ENCODE peak calls at places on chromosomes 13 and 19, in eight cellular contexts. One of them, this sample, is unnamed. For H3K4me1, the result is how much of the 10 kb centered on the place peaks cover.

GRCh38 chr13:43238341-43239083 is 215.1 kb downstream of the DNAJC15 start:
- DNase-seq in spleen: no peak
- DNase-seq in Karpas-422: no peak
- DNase-seq in tibial nerve: no peak
- DNase-seq in uterus: no peak
- DNase-seq in effector memory CD4-positive, alpha-beta T cell: no peak
- DNase-seq in H1: no peak
- DNase-seq in body of pancreas: no peak
- DNase-seq in this sample: no peak

GRCh38 chr13:39379667-39380655 is 223.0 kb downstream of the LHFPL6 start:
- DNase-seq in spleen: no peak
- DNase-seq in body of pancreas: no peak
- DNase-seq in effector memory CD4-positive, alpha-beta T cell: no peak
- DNase-seq in tibial nerve: no peak
- DNase-seq in uterus: no peak
- DNase-seq in Karpas-422: no peak
- DNase-seq in H1: no peak
- DNase-seq in this sample: no peak

GRCh38 chr13:67619987-67620386 is 389.9 kb upstream of the PCDH9 start:
- DNase-seq in Karpas-422: no peak
- DNase-seq in effector memory CD4-positive, alpha-beta T cell: no peak
- DNase-seq in spleen: no peak
- DNase-seq in tibial nerve: no peak
- DNase-seq in body of pancreas: no peak
- DNase-seq in uterus: no peak
- DNase-seq in H1: no peak
- DNase-seq in this sample: no peak

GRCh38 chr19:35029737-35030256 is 473 bp upstream of the SCN1B start:
- DNase-seq in uterus: no peak
- DNase-seq in spleen: no peak
- DNase-seq in body of pancreas: no peak
- DNase-seq in effector memory CD4-positive, alpha-beta T cell: no peak
- DNase-seq in tibial nerve: no peak
- DNase-seq in H1: peak
- DNase-seq in Karpas-422: no peak
- DNase-seq in this sample: no peak

GRCh38 chr13:111484959-111485358 is 164.5 kb downstream of the TEX29 start:
- DNase-seq in tibial nerve: no peak
- DNase-seq in spleen: no peak
- DNase-seq in effector memory CD4-positive, alpha-beta T cell: no peak
- DNase-seq in H1: no peak
- DNase-seq in body of pancreas: no peak
- DNase-seq in uterus: no peak
- DNase-seq in Karpas-422: no peak
- DNase-seq in this sample: no peak

GRCh38 chr13:76994281-76994680 is 2.4 kb downstream of the CLN5 start:
- DNase-seq in tibial nerve: no peak
- DNase-seq in spleen: no peak
- DNase-seq in Karpas-422: no peak
- DNase-seq in uterus: no peak
- DNase-seq in effector memory CD4-positive, alpha-beta T cell: no peak
- DNase-seq in H1: no peak
- DNase-seq in body of pancreas: no peak
- DNase-seq in this sample: no peak

GRCh38 chr13:52162279-52163101 is 3.1 kb upstream of the NEK3 start:
- DNase-seq in uterus: no peak
- DNase-seq in spleen: no peak
- DNase-seq in tibial nerve: no peak
- DNase-seq in Karpas-422: no peak
- DNase-seq in H1: no peak
- DNase-seq in effector memory CD4-positive, alpha-beta T cell: no peak
- DNase-seq in body of pancreas: no peak
- DNase-seq in this sample: no peak

GRCh38 chr13:55500694-55501093 is 1640.0 kb upstream of the PRR20A start:
- DNase-seq in body of pancreas: no peak
- DNase-seq in spleen: no peak
- DNase-seq in effector memory CD4-positive, alpha-beta T cell: no peak
- DNase-seq in Karpas-422: no peak
- DNase-seq in uterus: no peak
- DNase-seq in tibial nerve: no peak
- DNase-seq in H1: no peak
- DNase-seq in this sample: no peak

GRCh38 chr19:15123900-15124299 is 16.7 kb downstream of the SYDE1 start:
- DNase-seq in tibial nerve: no peak
- DNase-seq in effector memory CD4-positive, alpha-beta T cell: no peak
- DNase-seq in spleen: no peak
- DNase-seq in H1: no peak
- DNase-seq in body of pancreas: peak
- DNase-seq in uterus: peak
- DNase-seq in Karpas-422: peak
- DNase-seq in this sample: peak

GRCh38 chr13:74452176-74452575 is 318.0 kb upstream of the KLF12 start:
- DNase-seq in H1: no peak
- DNase-seq in spleen: no peak
- DNase-seq in Karpas-422: no peak
- DNase-seq in tibial nerve: no peak
- DNase-seq in body of pancreas: no peak
- DNase-seq in effector memory CD4-positive, alpha-beta T cell: no peak
- DNase-seq in uterus: no peak
- DNase-seq in this sample: no peak

GRCh38 chr13:72384879-72385278 is 342.6 kb downstream of the MZT1 start:
- DNase-seq in H1: no peak
- DNase-seq in Karpas-422: no peak
- DNase-seq in spleen: no peak
- DNase-seq in effector memory CD4-positive, alpha-beta T cell: no peak
- DNase-seq in uterus: no peak
- DNase-seq in tibial nerve: no peak
- DNase-seq in body of pancreas: no peak
- DNase-seq in this sample: no peak

GRCh38 chr19:40466219-40467006 is at the start of gene SPTBN4:
- DNase-seq in H1: peak
- DNase-seq in spleen: peak
- DNase-seq in tibial nerve: peak
- DNase-seq in body of pancreas: no peak
- DNase-seq in effector memory CD4-positive, alpha-beta T cell: peak
- DNase-seq in uterus: peak
- DNase-seq in Karpas-422: no peak
- DNase-seq in this sample: peak

GRCh38 chr13:20843177-20843576 is 59.4 kb downstream of the XPO4 start:
- DNase-seq in spleen: no peak
- DNase-seq in uterus: no peak
- DNase-seq in effector memory CD4-positive, alpha-beta T cell: no peak
- DNase-seq in Karpas-422: no peak
- DNase-seq in body of pancreas: no peak
- DNase-seq in H1: no peak
- DNase-seq in tibial nerve: no peak
- DNase-seq in this sample: peak

GRCh38 chr19:11204943-11205349 is 7.6 kb upstream of the KANK2 start:
- DNase-seq in spleen: no peak
- DNase-seq in body of pancreas: peak
- DNase-seq in Karpas-422: no peak
- DNase-seq in uterus: peak
- DNase-seq in effector memory CD4-positive, alpha-beta T cell: no peak
- DNase-seq in tibial nerve: no peak
- DNase-seq in H1: no peak
- DNase-seq in this sample: no peak

GRCh38 chr13:27476943-27477681 is 26.7 kb upstream of the MTIF3 start:
- DNase-seq in Karpas-422: peak
- DNase-seq in tibial nerve: no peak
- DNase-seq in uterus: no peak
- DNase-seq in body of pancreas: peak
- DNase-seq in H1: no peak
- DNase-seq in spleen: no peak
- DNase-seq in effector memory CD4-positive, alpha-beta T cell: no peak
- DNase-seq in this sample: no peak

GRCh38 chr13:75870397-75870801 is 234.3 kb downstream of the LMO7 start:
- DNase-seq in effector memory CD4-positive, alpha-beta T cell: no peak
- DNase-seq in tibial nerve: no peak
- DNase-seq in Karpas-422: peak
- DNase-seq in body of pancreas: no peak
- DNase-seq in H1: peak
- DNase-seq in spleen: no peak
- DNase-seq in uterus: peak
- DNase-seq in this sample: no peak

GRCh38 chr13:109904218-109904617 is 117.8 kb upstream of the IRS2 start:
- DNase-seq in body of pancreas: no peak
- DNase-seq in effector memory CD4-positive, alpha-beta T cell: no peak
- DNase-seq in spleen: no peak
- DNase-seq in H1: no peak
- DNase-seq in Karpas-422: no peak
- DNase-seq in uterus: no peak
- DNase-seq in tibial nerve: no peak
- DNase-seq in this sample: no peak

GRCh38 chr13:39100996-39101751 is 62.9 kb downstream of the NHLRC3 start:
- DNase-seq in Karpas-422: peak
- DNase-seq in tibial nerve: no peak
- DNase-seq in uterus: no peak
- DNase-seq in H1: no peak
- DNase-seq in effector memory CD4-positive, alpha-beta T cell: no peak
- DNase-seq in spleen: no peak
- DNase-seq in body of pancreas: no peak
- DNase-seq in this sample: no peak

GRCh38 chr13:99218969-99219368 is 18.3 kb downstream of the UBAC2 start:
- DNase-seq in uterus: no peak
- DNase-seq in effector memory CD4-positive, alpha-beta T cell: peak
- DNase-seq in body of pancreas: no peak
- DNase-seq in Karpas-422: no peak
- DNase-seq in tibial nerve: no peak
- DNase-seq in spleen: no peak
- DNase-seq in H1: no peak
- DNase-seq in this sample: no peak
- H3K4me1 ChIP-seq in uterus: under half
- H3K4me1 ChIP-seq in effector memory CD4-positive, alpha-beta T cell: half or more
- H3K4me1 ChIP-seq in body of pancreas: under half
- H3K4me1 ChIP-seq in Karpas-422: half or more
- H3K4me1 ChIP-seq in tibial nerve: under half
- H3K4me1 ChIP-seq in spleen: half or more
- H3K4me1 ChIP-seq in H1: under half
- H3K4me1 ChIP-seq in this sample: under half

GRCh38 chr19:17058236-17058635 is 17.0 kb downstream of the HAUS8 start:
- DNase-seq in effector memory CD4-positive, alpha-beta T cell: no peak
- DNase-seq in H1: no peak
- DNase-seq in uterus: no peak
- DNase-seq in spleen: no peak
- DNase-seq in body of pancreas: no peak
- DNase-seq in Karpas-422: no peak
- DNase-seq in tibial nerve: no peak
- DNase-seq in this sample: no peak

GRCh38 chr19:17049711-17050280 is 23.2 kb upstream of the CPAMD8 start:
- DNase-seq in Karpas-422: no peak
- DNase-seq in H1: no peak
- DNase-seq in effector memory CD4-positive, alpha-beta T cell: no peak
- DNase-seq in tibial nerve: no peak
- DNase-seq in body of pancreas: no peak
- DNase-seq in uterus: peak
- DNase-seq in spleen: no peak
- DNase-seq in this sample: no peak

GRCh38 chr19:17055636-17056035 is 19.6 kb downstream of the HAUS8 start:
- DNase-seq in tibial nerve: no peak
- DNase-seq in Karpas-422: no peak
- DNase-seq in uterus: no peak
- DNase-seq in spleen: no peak
- DNase-seq in body of pancreas: no peak
- DNase-seq in effector memory CD4-positive, alpha-beta T cell: no peak
- DNase-seq in H1: no peak
- DNase-seq in this sample: no peak

GRCh38 chr19:17052439-17052838 is 22.8 kb downstream of the HAUS8 start:
- DNase-seq in uterus: peak
- DNase-seq in body of pancreas: peak
- DNase-seq in effector memory CD4-positive, alpha-beta T cell: no peak
- DNase-seq in Karpas-422: peak
- DNase-seq in tibial nerve: no peak
- DNase-seq in H1: peak
- DNase-seq in spleen: no peak
- DNase-seq in this sample: no peak

GRCh38 chr19:17054746-17055145 is 20.5 kb downstream of the HAUS8 start:
- DNase-seq in Karpas-422: no peak
- DNase-seq in body of pancreas: no peak
- DNase-seq in uterus: no peak
- DNase-seq in spleen: no peak
- DNase-seq in effector memory CD4-positive, alpha-beta T cell: no peak
- DNase-seq in tibial nerve: no peak
- DNase-seq in H1: no peak
- DNase-seq in this sample: no peak
- H3K27ac ChIP-seq in Karpas-422: no peak
- H3K27ac ChIP-seq in body of pancreas: no peak
- H3K27ac ChIP-seq in uterus: no peak
- H3K27ac ChIP-seq in spleen: no peak
- H3K27ac ChIP-seq in effector memory CD4-positive, alpha-beta T cell: no peak
- H3K27ac ChIP-seq in tibial nerve: no peak
- H3K27ac ChIP-seq in H1: no peak
- H3K27ac ChIP-seq in this sample: no peak

GRCh38 chr19:2625434-2625833 is 77.1 kb downstream of the GNG7 start:
- DNase-seq in uterus: no peak
- DNase-seq in spleen: peak
- DNase-seq in Karpas-422: no peak
- DNase-seq in body of pancreas: no peak
- DNase-seq in tibial nerve: no peak
- DNase-seq in effector memory CD4-positive, alpha-beta T cell: no peak
- DNase-seq in H1: no peak
- DNase-seq in this sample: peak
- H3K4me1 ChIP-seq in uterus: under half
- H3K4me1 ChIP-seq in spleen: half or more
- H3K4me1 ChIP-seq in Karpas-422: half or more
- H3K4me1 ChIP-seq in body of pancreas: under half
- H3K4me1 ChIP-seq in tibial nerve: under half
- H3K4me1 ChIP-seq in effector memory CD4-positive, alpha-beta T cell: under half
- H3K4me1 ChIP-seq in H1: under half
- H3K4me1 ChIP-seq in this sample: under half

GRCh38 chr19:5925830-5926459 is 11.9 kb downstream of the CAPS start:
- DNase-seq in tibial nerve: no peak
- DNase-seq in spleen: no peak
- DNase-seq in body of pancreas: no peak
- DNase-seq in uterus: no peak
- DNase-seq in Karpas-422: no peak
- DNase-seq in effector memory CD4-positive, alpha-beta T cell: no peak
- DNase-seq in H1: no peak
- DNase-seq in this sample: no peak
- H3K27ac ChIP-seq in tibial nerve: peak
- H3K27ac ChIP-seq in spleen: no peak
- H3K27ac ChIP-seq in body of pancreas: no peak
- H3K27ac ChIP-seq in uterus: peak
- H3K27ac ChIP-seq in Karpas-422: no peak
- H3K27ac ChIP-seq in effector memory CD4-positive, alpha-beta T cell: no peak
- H3K27ac ChIP-seq in H1: no peak
- H3K27ac ChIP-seq in this sample: peak

DNA sequence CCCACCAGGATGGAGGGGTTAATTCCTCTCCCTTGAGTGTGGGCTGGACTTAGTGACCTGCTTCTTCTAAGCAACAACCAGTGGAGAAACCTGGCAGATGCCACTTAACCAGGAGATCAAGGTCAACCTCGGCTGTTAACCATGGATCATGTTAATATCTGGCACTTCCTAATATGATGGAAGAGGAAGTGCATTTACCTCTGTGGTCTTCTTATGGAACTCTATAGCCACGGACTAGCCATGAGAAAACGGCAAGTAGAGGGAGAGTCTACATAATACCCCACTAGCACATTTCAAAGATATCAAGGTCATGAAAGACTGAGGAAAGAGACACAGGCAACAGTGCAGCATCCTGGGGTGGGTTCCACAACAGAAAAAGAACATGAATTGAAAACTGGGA is 31.4 kb downstream of the MLLT1 start:
- DNase-seq in uterus: no peak
- DNase-seq in tibial nerve: no peak
- DNase-seq in H1: no peak
- DNase-seq in Karpas-422: no peak
- DNase-seq in spleen: no peak
- DNase-seq in effector memory CD4-positive, alpha-beta T cell: no peak
- DNase-seq in body of pancreas: no peak
- DNase-seq in this sample: no peak
- H3K4me1 ChIP-seq in uterus: under half
- H3K4me1 ChIP-seq in tibial nerve: half or more
- H3K4me1 ChIP-seq in H1: under half
- H3K4me1 ChIP-seq in Karpas-422: under half
- H3K4me1 ChIP-seq in spleen: half or more
- H3K4me1 ChIP-seq in effector memory CD4-positive, alpha-beta T cell: under half
- H3K4me1 ChIP-seq in body of pancreas: under half
- H3K4me1 ChIP-seq in this sample: under half

This sample was measured in heart left ventricle.